ENCODE peak calls at places on chromosome 5, in five cellular contexts. T is GM23338, U is fibroblast of lung, J is tibial artery, O is AG10803. K is an unnamed sample.

GRCh38 chr5:115816226-115817042 is at the start of gene CDO1:
- DNase-seq in T (peak; percentile 83), U (peak; percentile 78), J (peak; percentile 74), O (peak; percentile 35), K (peak; percentile 46)

GRCh38 chr5:1011741-1012315 is 3.2 kb downstream of the NKD2 start:
- DNase-seq in T (no peak), U (no peak), J (no peak), O (no peak), K (no peak)

GRCh38 chr5:1772634-1773033 is 27.0 kb downstream of the MRPL36 start:
- DNase-seq in T (no peak), U (peak; percentile 51), J (no peak), O (peak; percentile 48), K (peak; percentile 72)

GRCh38 chr5:32057157-32058096 is 116.7 kb downstream of the GOLPH3 start:
- DNase-seq in T (peak; percentile 56), U (no peak), J (no peak), O (peak; percentile 75), K (peak; percentile 58)

GRCh38 chr5:139283252-139284166 is 10.0 kb upstream of the MATR3 start:
- DNase-seq in T (no peak), U (no peak), J (no peak), O (no peak), K (no peak)

GRCh38 chr5:141359790-141360426 is at the start of gene PCDHGB2:
- DNase-seq in T (peak; percentile 88), U (peak; percentile 43), J (no peak), O (peak; percentile 55), K (peak; percentile 70)

GRCh38 chr5:172872997-172873491 is 39.0 kb downstream of the ERGIC1 start:
- DNase-seq in T (no peak), U (peak; percentile 74), J (peak; percentile 95), O (peak; percentile 45), K (peak; percentile 86)

GRCh38 chr5:37136694-37137093 is 112.5 kb downstream of the CPLANE1 start:
- DNase-seq in T (no peak), U (no peak), J (no peak), O (no peak), K (no peak)

GRCh38 chr5:161713042-161713441 is 27.5 kb downstream of the GABRA6 start:
- DNase-seq in T (peak; percentile 14), U (no peak), J (no peak), O (no peak), K (no peak)

GRCh38 chr5:33370135-33370472 is 70.7 kb upstream of the TARS1 start:
- DNase-seq in T (no peak), U (peak; percentile 98), J (peak; percentile 65), O (peak; percentile 83), K (peak; percentile 96)

GRCh38 chr5:179805529-179806249 is 977 bp downstream of the MGAT4B start:
- DNase-seq in T (peak; percentile 65), U (peak; percentile 45), J (peak; percentile 75), O (peak; percentile 43), K (peak; percentile 55)

GRCh38 chr5:162990856-162991497 is 446.4 kb upstream of the CCNG1 start:
- DNase-seq in T (no peak), U (no peak), J (no peak), O (no peak), K (no peak)

GRCh38 chr5:90193185-90193822 is 216.3 kb downstream of the CETN3 start:
- DNase-seq in T (no peak), U (peak; percentile 8), J (no peak), O (no peak), K (no peak)
- TF ChIP-seq CTCF in T (peak; percentile 57), U (no peak), J (no peak), O (no peak), K (no peak)

GRCh38 chr5:90844931-90845330 is 286.3 kb downstream of the ADGRV1 start:
- DNase-seq in T (no peak), U (no peak), J (no peak), O (no peak), K (no peak)
- H3K4me3 ChIP-seq in T (no peak overlapping the region), U (no peak overlapping the region), J (no peak overlapping the region), O (no peak overlapping the region), K (no peak overlapping the region)

GRCh38 chr5:170571331-170571731 is 67.5 kb downstream of the KCNIP1 start:
- DNase-seq in T (peak; percentile 30), U (peak; percentile 89), J (no peak), O (peak; percentile 72), K (peak; percentile 3)
- TF ChIP-seq CTCF in T (peak; percentile 21), U (no peak), J (no peak), O (peak; percentile 19), K (no peak)

GRCh38 chr5:40518511-40518917 is 161.2 kb upstream of the PTGER4 start:
- DNase-seq in T (no peak), U (peak; percentile 22), J (no peak), O (no peak), K (no peak)

GRCh38 chr5:40521925-40522324 is 157.8 kb upstream of the PTGER4 start:
- DNase-seq in T (no peak), U (no peak), J (no peak), O (no peak), K (peak; percentile 43)

DNA sequence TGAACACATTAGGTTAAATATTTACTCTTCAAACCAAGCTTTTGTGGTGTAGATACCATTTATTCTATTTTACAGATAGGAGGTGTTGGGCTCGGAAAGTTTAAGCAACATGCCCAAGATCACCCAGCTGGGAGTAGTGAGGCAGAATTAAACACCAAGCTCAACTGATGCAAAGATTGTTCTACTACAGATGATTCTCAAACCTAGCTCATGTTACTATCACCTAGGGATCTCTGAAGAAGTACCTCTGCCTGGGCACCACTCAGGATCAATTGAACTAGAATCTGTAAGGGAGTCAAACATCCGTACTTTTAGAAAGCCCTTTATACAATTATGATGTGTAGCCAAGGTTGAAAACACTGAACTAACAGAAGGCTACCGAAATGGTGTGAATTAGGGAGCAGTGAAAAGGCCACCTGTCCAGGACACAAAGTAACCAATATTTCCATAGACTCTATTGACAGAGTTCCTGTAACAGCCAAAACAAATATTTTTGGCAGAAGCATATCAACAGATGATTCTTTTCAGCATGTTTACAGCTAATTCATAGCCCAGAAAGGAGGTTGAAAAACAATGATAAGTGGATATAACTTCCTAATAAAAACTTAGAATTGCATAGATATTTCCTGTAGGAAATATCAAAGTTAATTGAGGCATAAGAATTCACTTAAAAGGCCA is 158.5 kb upstream of the PTGER4 start:
- DNase-seq in T (no peak), U (no peak), J (no peak), O (no peak), K (no peak)
- H3K4me3 ChIP-seq in T (no peak overlapping the region), U (no peak overlapping the region), J (no peak overlapping the region), O (no peak overlapping the region), K (no peak overlapping the region)

DNA sequence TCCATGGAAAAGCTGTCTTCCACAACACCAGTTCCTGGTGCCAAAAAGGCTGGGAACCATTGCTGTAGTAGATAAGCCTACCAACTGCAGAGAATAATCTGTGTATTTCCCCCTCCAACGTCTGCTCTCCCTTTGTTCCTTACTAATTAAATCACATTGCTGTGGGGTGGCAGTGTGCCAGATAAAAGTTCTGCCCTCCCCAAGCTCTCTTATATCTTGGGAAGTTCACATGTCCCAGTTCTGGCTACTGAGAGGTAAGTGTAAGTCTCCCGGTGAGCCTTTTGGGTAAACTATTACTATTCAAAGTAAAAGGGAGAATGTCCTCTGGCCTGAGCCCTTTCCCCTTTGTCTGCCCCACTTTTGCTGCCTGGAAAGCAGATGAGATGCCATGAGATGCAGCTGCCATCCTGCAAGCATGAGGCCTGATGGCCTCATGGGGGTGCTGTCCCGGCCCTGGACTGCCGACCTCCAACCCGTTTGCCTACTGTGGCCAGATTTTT is 14.7 kb downstream of the ENC1 start:
- DNase-seq in T (peak; percentile 47), U (peak; percentile 92), J (no peak), O (no peak), K (peak; percentile 42)
- TF ChIP-seq CTCF in T (peak; percentile 60), U (peak; percentile 2), J (no peak), O (peak; percentile 24), K (peak; percentile 24)

GRCh38 chr5:111681414-111681790 is 75.6 kb downstream of the NREP start:
- DNase-seq in T (no peak), U (peak; percentile 23), J (no peak), O (peak; percentile 15), K (peak; percentile 29)
- H3K4me3 ChIP-seq in T (no peak overlapping the region), U (no peak overlapping the region), J (peak overlapping the region; percentile 20), O (no peak overlapping the region), K (no peak overlapping the region)

DNA sequence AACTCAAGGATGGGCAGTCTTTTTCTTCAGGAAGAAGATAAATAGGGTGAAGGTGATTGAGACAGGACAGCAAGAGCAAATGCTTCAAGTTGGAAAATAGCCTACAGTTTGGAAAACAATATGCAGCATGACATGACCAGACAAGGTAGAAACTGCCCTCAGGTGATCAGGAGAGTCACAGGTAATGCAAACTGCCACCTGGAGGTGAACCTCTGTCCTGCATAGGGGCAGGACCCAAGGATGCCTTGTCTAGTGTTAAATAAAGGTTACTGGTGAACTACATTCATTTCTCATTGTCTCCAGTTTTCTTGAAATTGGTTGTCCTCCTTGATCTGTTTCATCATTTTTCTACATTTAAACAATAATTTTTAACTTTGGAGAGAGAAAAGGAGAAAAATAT is 232.1 kb downstream of the SEMA5A start:
- DNase-seq in T (peak; percentile 44), U (no peak), J (no peak), O (no peak), K (no peak)
- TF ChIP-seq CTCF in T (peak; percentile 71), U (no peak), J (no peak), O (no peak), K (no peak)

K was measured in cardiac fibroblast.